ENCODE peak calls at places on chromosome 14, in five cellular contexts. B is body of pancreas; Q is stimulated activated CD4-positive, alpha-beta T cell treated with anti-CD3 and anti-CD28 coated beads, TNF-alpha, amount 100 ng/mL, for 1 hour; F is OCI-LY7; S is K562. N is an unnamed sample.

GRCh38 chr14:73472182-73473114 is 14.1 kb upstream of the NUMB start:
- DNase-seq in B (no peak), Q (no peak), F (peak; percentile 79), S (peak; percentile 44), N (peak; percentile 91)

GRCh38 chr14:86057018-86057667 is 527.2 kb downstream of the FLRT2 start:
- DNase-seq in B (peak; percentile 16), Q (no peak), F (peak; percentile 22), S (peak; percentile 7), N (peak; percentile 81)

GRCh38 chr14:50830044-50830931 is 674 bp downstream of the NIN start:
- DNase-seq in B (peak; percentile 36), Q (no peak), F (peak; percentile 84), S (peak; percentile 60), N (peak; percentile 87)

GRCh38 chr14:70416717-70417349 is at the start of gene SYNJ2BP:
- DNase-seq in B (peak; percentile 88), Q (peak; percentile 3), F (peak; percentile 66), S (no peak), N (peak; percentile 74)

GRCh38 chr14:75578786-75579781 is 664 bp downstream of the FLVCR2 start:
- DNase-seq in B (peak; percentile 21), Q (no peak), F (no peak), S (no peak), N (no peak)

GRCh38 chr14:61455351-61455750 is 134.0 kb downstream of the PRKCH start:
- DNase-seq in B (no peak), Q (no peak), F (no peak), S (no peak), N (no peak)

GRCh38 chr14:92520102-92520651 is 6.6 kb downstream of the RIN3 start:
- DNase-seq in B (no peak), Q (no peak), F (no peak), S (no peak), N (no peak)

GRCh38 chr14:92224348-92224954 is 98.5 kb upstream of the SLC24A4 start:
- DNase-seq in B (no peak), Q (no peak), F (no peak), S (no peak), N (peak; percentile 56)

GRCh38 chr14:55864890-55865655 is 253.1 kb upstream of the PELI2 start:
- DNase-seq in B (no peak), Q (no peak), F (peak; percentile 23), S (peak; percentile 23), N (peak; percentile 75)

GRCh38 chr14:68884031-68885030 is 91.5 kb upstream of the ZFP36L1 start:
- DNase-seq in B (no peak), Q (no peak), F (peak; percentile 22), S (no peak), N (no peak)

GRCh38 chr14:68978550-68978911 is 571 bp downstream of the ACTN1 start:
- DNase-seq in B (peak; percentile 80), Q (no peak), F (no peak), S (peak; percentile 71), N (peak; percentile 48)